ENCODE peak calls at places on chromosomes 1 and 21, in eight cellular contexts. H is cardiac muscle cell; B is stimulated activated CD4-positive, alpha-beta T cell treated with anti-CD3 and anti-CD28 coated beads, Interleukin-15, amount 100 ng/mL, for 48 hours; C is brain microvascular endothelial cell; F is substantia nigra; U is anterior cingulate cortex; X is LoVo; Y is T-helper 9 cell. D is an unnamed sample.

GRCh38 chr1:228372183-228373003 is 34.2 kb downstream of the TRIM11 start:
- DNase-seq in H (no peak), B (no peak), C (no peak), F (no peak), U (no peak), X (no peak), Y (no peak), D (no peak)

GRCh38 chr1:155978973-155979429 is 654 bp upstream of the ARHGEF2 start:
- DNase-seq in H (no peak), B (no peak), C (no peak), F (no peak), U (no peak), X (no peak), Y (no peak), D (no peak)

GRCh38 chr1:233790662-233791371 is 113.7 kb upstream of the SLC35F3 start:
- DNase-seq in H (peak), B (peak), C (peak), F (peak), U (no peak), X (peak), Y (no peak), D (peak)

GRCh38 chr1:46456411-46456963 is 33.1 kb upstream of the DMBX1 start:
- DNase-seq in H (no peak), B (no peak), C (no peak), F (no peak), U (no peak), X (no peak), Y (no peak), D (no peak)

GRCh38 chr1:84884671-84885389 is 8.2 kb downstream of the LPAR3 start:
- DNase-seq in H (no peak), B (no peak), C (no peak), F (no peak), U (no peak), X (no peak), Y (no peak), D (no peak)

GRCh38 chr1:68211781-68212180 is 20.5 kb downstream of the WLS start:
- DNase-seq in H (no peak), B (no peak), C (no peak), F (no peak), U (no peak), X (no peak), Y (no peak), D (no peak)

GRCh38 chr1:88648706-88649105 is 35.4 kb upstream of the PKN2 start:
- DNase-seq in H (no peak), B (no peak), C (no peak), F (no peak), U (no peak), X (no peak), Y (no peak), D (no peak)

GRCh38 chr1:167763525-167764220 is 41.9 kb downstream of the MPZL1 start:
- DNase-seq in H (no peak), B (no peak), C (no peak), F (peak), U (no peak), X (no peak), Y (no peak), D (no peak)

GRCh38 chr1:182357913-182358312 is 33.7 kb downstream of the GLUL start:
- DNase-seq in H (no peak), B (no peak), C (no peak), F (no peak), U (no peak), X (no peak), Y (no peak), D (no peak)

GRCh38 chr1:47174621-47175020 is 15.2 kb downstream of the PDZK1IP1 start:
- DNase-seq in H (no peak), B (no peak), C (no peak), F (no peak), U (no peak), X (no peak), Y (no peak), D (no peak)

GRCh38 chr1:8782001-8782620 is 35.3 kb downstream of the RERE start:
- DNase-seq in H (no peak), B (no peak), C (no peak), F (no peak), U (no peak), X (no peak), Y (no peak), D (no peak)

GRCh38 chr1:180930687-180931086 is 18.0 kb downstream of the KIAA1614 start:
- DNase-seq in H (no peak), B (no peak), C (no peak), F (no peak), U (no peak), X (no peak), Y (no peak), D (no peak)

GRCh38 chr1:220031290-220031689 is 15.0 kb downstream of the EPRS1 start:
- DNase-seq in H (no peak), B (no peak), C (no peak), F (no peak), U (no peak), X (no peak), Y (no peak), D (no peak)

GRCh38 chr1:6350416-6351088 is 43.0 kb downstream of the ACOT7 start:
- DNase-seq in H (no peak), B (no peak), C (no peak), F (peak), U (peak), X (no peak), Y (no peak), D (no peak)

GRCh38 chr1:33171993-33172813 is 9.6 kb downstream of the TRIM62 start:
- DNase-seq in H (no peak), B (no peak), C (no peak), F (no peak), U (no peak), X (no peak), Y (no peak), D (no peak)

GRCh38 chr1:30898031-30898815 is 10.3 kb downstream of the SDC3 start:
- DNase-seq in H (no peak), B (no peak), C (no peak), F (no peak), U (no peak), X (no peak), Y (no peak), D (no peak)

GRCh38 chr1:164504699-164505098 is 54.3 kb upstream of the PBX1 start:
- DNase-seq in H (no peak), B (no peak), C (peak), F (no peak), U (no peak), X (no peak), Y (no peak), D (no peak)

GRCh38 chr1:93673159-93673657 is 8.4 kb downstream of the BCAR3 start:
- DNase-seq in H (no peak), B (no peak), C (no peak), F (no peak), U (no peak), X (peak), Y (no peak), D (no peak)

GRCh38 chr1:29094954-29095353 is 28.7 kb downstream of the TMEM200B start:
- DNase-seq in H (no peak), B (no peak), C (no peak), F (no peak), U (no peak), X (no peak), Y (no peak), D (no peak)

GRCh38 chr1:3015269-3015635 is 6.0 kb upstream of the ACTRT2 start:
- DNase-seq in H (no peak), B (no peak), C (no peak), F (no peak), U (no peak), X (no peak), Y (no peak), D (no peak)

GRCh38 chr1:111968511-111968910 is 21.0 kb downstream of the KCND3 start:
- DNase-seq in H (no peak), B (no peak), C (no peak), F (no peak), U (no peak), X (no peak), Y (no peak), D (no peak)

GRCh38 chr1:160491017-160491416 is 32.0 kb downstream of the SLAMF6 start:
- DNase-seq in H (no peak), B (no peak), C (no peak), F (no peak), U (no peak), X (no peak), Y (no peak), D (no peak)

GRCh38 chr1:50110656-50111055 is 1.9 kb downstream of the ELAVL4 start:
- DNase-seq in H (no peak), B (no peak), C (no peak), F (no peak), U (no peak), X (no peak), Y (no peak), D (no peak)

GRCh38 chr1:152747831-152748230 is 10.0 kb upstream of the KPRP start:
- DNase-seq in H (no peak), B (no peak), C (no peak), F (no peak), U (no peak), X (no peak), Y (no peak), D (no peak)

GRCh38 chr1:15952317-15953258 is 23.3 kb downstream of the ZBTB17 start:
- DNase-seq in H (no peak), B (no peak), C (peak), F (no peak), U (no peak), X (no peak), Y (no peak), D (peak)

GRCh38 chr1:22452401-22452963 is 831 bp downstream of the ZBTB40 start:
- DNase-seq in H (peak), B (no peak), C (no peak), F (peak), U (no peak), X (peak), Y (no peak), D (no peak)

GRCh38 chr1:17140279-17140678 is 21.0 kb upstream of the PADI2 start:
- DNase-seq in H (no peak), B (no peak), C (no peak), F (no peak), U (no peak), X (no peak), Y (no peak), D (no peak)

GRCh38 chr1:196309386-196309785 is 298.9 kb downstream of the KCNT2 start:
- DNase-seq in H (peak), B (no peak), C (no peak), F (no peak), U (no peak), X (peak), Y (no peak), D (no peak)

GRCh38 chr1:63946866-63947491 is 173.2 kb downstream of the ROR1 start:
- DNase-seq in H (no peak), B (no peak), C (peak), F (no peak), U (no peak), X (no peak), Y (no peak), D (no peak)

GRCh38 chr1:78036450-78036849 is 9.3 kb upstream of the GIPC2 start:
- DNase-seq in H (no peak), B (no peak), C (no peak), F (no peak), U (no peak), X (no peak), Y (no peak), D (no peak)

GRCh38 chr21:15839026-15839425 is 109.2 kb downstream of the USP25 start:
- DNase-seq in H (no peak), B (no peak), C (no peak), F (no peak), U (no peak), X (no peak), Y (no peak), D (no peak)

GRCh38 chr1:25805863-25806225 is 5.9 kb downstream of the SELENON start:
- DNase-seq in H (no peak), B (no peak), C (no peak), F (peak), U (peak), X (no peak), Y (no peak), D (no peak)

GRCh38 chr1:243316366-243316989 is 60.6 kb downstream of the SDCCAG8 start:
- DNase-seq in H (no peak), B (no peak), C (no peak), F (peak), U (peak), X (no peak), Y (no peak), D (no peak)